ENCODE peak calls at places on chromosomes 1 and 21, in four cellular contexts. U, S, Y and B are unnamed samples.

GRCh38 chr1:197180252-197180878 is 33.9 kb upstream of the ASPM start:
- DNase-seq in U (no peak), S (peak), Y (no peak), B (peak)

GRCh38 chr1:161487483-161487827 is 17.8 kb upstream of the FCGR2A start:
- DNase-seq in U (no peak), S (peak), Y (no peak), B (no peak)

GRCh38 chr1:243234978-243235657 is 20.0 kb downstream of the CEP170 start:
- DNase-seq in U (no peak), S (no peak), Y (no peak), B (peak)

GRCh38 chr1:162385702-162386101 is 4.2 kb downstream of the C1orf226 start:
- DNase-seq in U (no peak), S (no peak), Y (no peak), B (no peak)

GRCh38 chr1:110390692-110391232 is at the start of gene SLC16A4:
- DNase-seq in U (no peak), S (peak), Y (no peak), B (peak)

GRCh38 chr1:51897699-51898031 is 19.1 kb upstream of the NRDC start:
- DNase-seq in U (no peak), S (peak), Y (no peak), B (no peak)

GRCh38 chr1:31760422-31760900 is 3.7 kb downstream of the ADGRB2 start:
- DNase-seq in U (no peak), S (no peak), Y (no peak), B (peak)

GRCh38 chr1:50174101-50174500 is 65.4 kb downstream of the ELAVL4 start:
- DNase-seq in U (no peak), S (no peak), Y (no peak), B (no peak)

GRCh38 chr1:41317356-41317755 is 43.9 kb upstream of the FOXO6 start:
- DNase-seq in U (no peak), S (peak), Y (no peak), B (no peak)

GRCh38 chr1:9291914-9292360 is 757 bp upstream of the SPSB1 start:
- DNase-seq in U (no peak), S (peak), Y (peak), B (no peak)

GRCh38 chr1:169594391-169594790 is 8.1 kb upstream of the F5 start:
- DNase-seq in U (no peak), S (no peak), Y (no peak), B (no peak)

GRCh38 chr1:87439821-87440220 is 111.1 kb downstream of the LMO4 start:
- DNase-seq in U (no peak), S (peak), Y (no peak), B (no peak)

GRCh38 chr1:116182019-116182714 is 71.0 kb downstream of the MAB21L3 start:
- DNase-seq in U (no peak), S (no peak), Y (no peak), B (no peak)

GRCh38 chr1:52842643-52843310 is at the start of gene ZYG11A:
- DNase-seq in U (no peak), S (peak), Y (no peak), B (no peak)

GRCh38 chr1:44616991-44617702 is 57.1 kb downstream of the TMEM53 start:
- DNase-seq in U (no peak), S (peak), Y (no peak), B (no peak)

GRCh38 chr1:154474802-154475201 is 27.2 kb upstream of the TDRD10 start:
- DNase-seq in U (no peak), S (peak), Y (peak), B (peak)

GRCh38 chr1:236209185-236209584 is 66.8 kb downstream of the GPR137B start:
- DNase-seq in U (no peak), S (no peak), Y (no peak), B (no peak)

GRCh38 chr1:97875996-97876395 is 44.8 kb downstream of the DPYD start:
- DNase-seq in U (no peak), S (peak), Y (no peak), B (no peak)

GRCh38 chr1:204445860-204446412 is 34.3 kb upstream of the PPP1R15B start:
- DNase-seq in U (no peak), S (no peak), Y (no peak), B (peak)

GRCh38 chr21:45308211-45309068 is 20.7 kb upstream of the POFUT2 start:
- DNase-seq in U (no peak), S (no peak), Y (no peak), B (peak)

GRCh38 chr21:35606578-35606977 is 453.7 kb downstream of the SETD4 start:
- DNase-seq in U (no peak), S (peak), Y (no peak), B (no peak)

GRCh38 chr1:111247125-111247838 is 19.8 kb downstream of the CHI3L2 start:
- DNase-seq in U (no peak), S (no peak), Y (no peak), B (no peak)

GRCh38 chr1:204357551-204357950 is 2.2 kb downstream of the PLEKHA6 start:
- DNase-seq in U (no peak), S (no peak), Y (no peak), B (peak)

GRCh38 chr1:207174913-207175312 is 70.9 kb downstream of the C4BPA start:
- DNase-seq in U (no peak), S (no peak), Y (no peak), B (no peak)

GRCh38 chr1:207172321-207172720 is 68.3 kb downstream of the C4BPA start:
- DNase-seq in U (no peak), S (no peak), Y (no peak), B (no peak)

GRCh38 chr1:207173396-207173795 is 69.4 kb downstream of the C4BPA start:
- DNase-seq in U (no peak), S (no peak), Y (no peak), B (no peak)

DNA sequence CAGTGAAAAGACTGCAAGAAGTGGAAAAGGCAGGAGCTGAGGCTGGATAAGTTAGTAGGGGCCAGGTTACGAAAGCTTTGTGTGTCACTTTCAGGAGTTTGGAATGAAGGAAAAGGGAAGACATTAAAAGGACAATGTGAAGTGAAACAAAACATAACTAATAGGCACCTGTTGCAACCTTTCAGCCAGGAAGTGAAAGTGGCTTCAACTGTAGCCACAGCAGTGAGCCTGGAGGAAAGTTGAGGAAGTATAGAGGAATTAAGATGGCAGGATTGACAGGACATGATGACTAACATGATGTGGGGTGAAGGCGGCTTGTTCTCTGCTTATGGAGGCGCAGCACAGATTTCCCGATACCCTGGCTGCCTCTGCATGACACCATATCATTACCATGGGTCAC is 68.9 kb downstream of the C4BPA start:
- DNase-seq in U (no peak), S (no peak), Y (no peak), B (no peak)
- H3K27ac ChIP-seq in U (peak), S (no peak), Y (no peak), B (no peak)

GRCh38 chr1:26701995-26702679 is 6.3 kb downstream of the ARID1A start:
- DNase-seq in U (no peak), S (peak), Y (no peak), B (no peak)
- H3K27ac ChIP-seq in U (peak), S (peak), Y (no peak), B (no peak)

GRCh38 chr21:17524635-17525034 is 11.8 kb downstream of the CXADR start:
- DNase-seq in U (no peak), S (no peak), Y (no peak), B (no peak)

GRCh38 chr21:17526771-17527170 is 13.9 kb downstream of the CXADR start:
- DNase-seq in U (no peak), S (no peak), Y (no peak), B (no peak)

GRCh38 chr21:17529648-17530047 is 16.8 kb downstream of the CXADR start:
- DNase-seq in U (no peak), S (no peak), Y (no peak), B (no peak)

GRCh38 chr21:17527240-17527639 is 14.4 kb downstream of the CXADR start:
- DNase-seq in U (no peak), S (peak), Y (no peak), B (no peak)

GRCh38 chr21:17527711-17528110 is 14.9 kb downstream of the CXADR start:
- DNase-seq in U (no peak), S (no peak), Y (no peak), B (no peak)
- H3K27ac ChIP-seq in U (no peak), S (no peak), Y (no peak), B (no peak)

DNA sequence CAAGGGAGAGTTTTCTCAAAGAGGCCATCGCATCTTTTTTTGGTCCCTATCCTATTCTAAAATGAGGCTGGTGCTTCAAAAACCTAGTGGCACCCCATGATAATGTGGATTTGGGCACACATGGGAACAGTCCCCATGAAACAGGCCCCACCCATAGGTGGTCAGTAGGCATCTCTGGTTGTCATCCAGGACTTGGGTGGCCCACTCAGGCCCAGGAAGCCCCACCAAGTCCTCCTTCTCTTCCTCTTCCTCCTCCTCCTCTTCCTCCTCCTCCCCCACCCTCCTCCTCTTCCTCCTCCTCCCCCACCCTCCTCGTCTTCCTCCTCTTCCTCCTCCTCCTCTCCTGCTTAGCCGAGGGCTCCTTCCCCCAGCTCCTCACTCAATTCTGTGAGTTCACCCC is 554 bp downstream of the CACNA1S start:
- DNase-seq in U (no peak), S (no peak), Y (no peak), B (no peak)
- H3K27ac ChIP-seq in U (no peak), S (no peak), Y (no peak), B (no peak)